ENCODE peak calls at places on chromosomes 7 and 10, in seven cellular contexts. One of them, this sample, is unnamed.

GRCh38 chr7:143426479-143427142 is 16.6 kb upstream of the TAS2R60 start:
- DNase-seq in adrenal gland: no peak
- DNase-seq in lung: no peak
- DNase-seq in heart right ventricle: no peak
- DNase-seq in fibroblast of lung: no peak
- DNase-seq in GM23248: no peak
- DNase-seq in upper lobe of right lung: no peak
- DNase-seq in this sample: no peak

GRCh38 chr7:29748286-29749099 is 57.8 kb upstream of the WIPF3 start:
- DNase-seq in adrenal gland: peak
- DNase-seq in lung: no peak
- DNase-seq in heart right ventricle: no peak
- DNase-seq in fibroblast of lung: peak
- DNase-seq in GM23248: peak
- DNase-seq in upper lobe of right lung: no peak
- DNase-seq in this sample: peak

GRCh38 chr7:36047254-36047653 is 105.8 kb upstream of the EEPD1 start:
- DNase-seq in adrenal gland: no peak
- DNase-seq in lung: no peak
- DNase-seq in heart right ventricle: no peak
- DNase-seq in fibroblast of lung: no peak
- DNase-seq in GM23248: peak
- DNase-seq in upper lobe of right lung: no peak
- DNase-seq in this sample: no peak

GRCh38 chr7:131123991-131124629 is 203.6 kb upstream of the MKLN1 start:
- DNase-seq in adrenal gland: no peak
- DNase-seq in lung: no peak
- DNase-seq in heart right ventricle: no peak
- DNase-seq in fibroblast of lung: no peak
- DNase-seq in GM23248: no peak
- DNase-seq in upper lobe of right lung: no peak
- DNase-seq in this sample: no peak

GRCh38 chr10:49664842-49665355 is 14.6 kb upstream of the C10orf53 start:
- DNase-seq in adrenal gland: no peak
- DNase-seq in lung: peak
- DNase-seq in heart right ventricle: no peak
- DNase-seq in fibroblast of lung: no peak
- DNase-seq in GM23248: no peak
- DNase-seq in upper lobe of right lung: no peak
- DNase-seq in this sample: no peak

GRCh38 chr7:113664867-113665266 is 253.9 kb downstream of the PPP1R3A start:
- DNase-seq in adrenal gland: no peak
- DNase-seq in lung: no peak
- DNase-seq in heart right ventricle: no peak
- DNase-seq in fibroblast of lung: no peak
- DNase-seq in GM23248: no peak
- DNase-seq in upper lobe of right lung: no peak
- DNase-seq in this sample: no peak

GRCh38 chr10:131205556-131205955 is 106.0 kb downstream of the TCERG1L start:
- DNase-seq in adrenal gland: no peak
- DNase-seq in lung: no peak
- DNase-seq in heart right ventricle: no peak
- DNase-seq in fibroblast of lung: no peak
- DNase-seq in GM23248: no peak
- DNase-seq in upper lobe of right lung: peak
- DNase-seq in this sample: no peak

GRCh38 chr10:97830064-97830463 is 19.6 kb upstream of the GOLGA7B start:
- DNase-seq in adrenal gland: no peak
- DNase-seq in lung: peak
- DNase-seq in heart right ventricle: no peak
- DNase-seq in fibroblast of lung: no peak
- DNase-seq in GM23248: no peak
- DNase-seq in upper lobe of right lung: no peak
- DNase-seq in this sample: no peak

GRCh38 chr7:73740771-73741170 is 2.2 kb upstream of the ABHD11 start:
- DNase-seq in adrenal gland: no peak
- DNase-seq in lung: no peak
- DNase-seq in heart right ventricle: no peak
- DNase-seq in fibroblast of lung: no peak
- DNase-seq in GM23248: peak
- DNase-seq in upper lobe of right lung: no peak
- DNase-seq in this sample: no peak

GRCh38 chr10:35433851-35434426 is 97.6 kb downstream of the CCNY start:
- DNase-seq in adrenal gland: no peak
- DNase-seq in lung: no peak
- DNase-seq in heart right ventricle: no peak
- DNase-seq in fibroblast of lung: peak
- DNase-seq in GM23248: peak
- DNase-seq in upper lobe of right lung: no peak
- DNase-seq in this sample: peak

GRCh38 chr7:80869821-80870751 is 48.8 kb downstream of the SEMA3C start:
- DNase-seq in adrenal gland: no peak
- DNase-seq in lung: no peak
- DNase-seq in heart right ventricle: no peak
- DNase-seq in fibroblast of lung: no peak
- DNase-seq in GM23248: no peak
- DNase-seq in upper lobe of right lung: no peak
- DNase-seq in this sample: no peak

GRCh38 chr10:59905066-59905734 is 1.2 kb downstream of the CCDC6 start:
- DNase-seq in adrenal gland: peak
- DNase-seq in lung: peak
- DNase-seq in heart right ventricle: peak
- DNase-seq in fibroblast of lung: no peak
- DNase-seq in GM23248: peak
- DNase-seq in upper lobe of right lung: peak
- DNase-seq in this sample: peak

GRCh38 chr10:2410049-2410448 is 657.3 kb upstream of the PFKP start:
- DNase-seq in adrenal gland: no peak
- DNase-seq in lung: no peak
- DNase-seq in heart right ventricle: no peak
- DNase-seq in fibroblast of lung: no peak
- DNase-seq in GM23248: no peak
- DNase-seq in upper lobe of right lung: no peak
- DNase-seq in this sample: no peak

GRCh38 chr7:142638581-142638980 is 110.7 kb upstream of the PRSS1 start:
- DNase-seq in adrenal gland: no peak
- DNase-seq in lung: no peak
- DNase-seq in heart right ventricle: no peak
- DNase-seq in fibroblast of lung: no peak
- DNase-seq in GM23248: no peak
- DNase-seq in upper lobe of right lung: no peak
- DNase-seq in this sample: no peak

GRCh38 chr7:10756981-10757380 is 216.7 kb upstream of the PHF14 start:
- DNase-seq in adrenal gland: no peak
- DNase-seq in lung: no peak
- DNase-seq in heart right ventricle: no peak
- DNase-seq in fibroblast of lung: no peak
- DNase-seq in GM23248: no peak
- DNase-seq in upper lobe of right lung: no peak
- DNase-seq in this sample: no peak

GRCh38 chr7:1418505-1419309 is 40.6 kb downstream of the MICALL2 start:
- DNase-seq in adrenal gland: no peak
- DNase-seq in lung: no peak
- DNase-seq in heart right ventricle: no peak
- DNase-seq in fibroblast of lung: peak
- DNase-seq in GM23248: peak
- DNase-seq in upper lobe of right lung: no peak
- DNase-seq in this sample: no peak

GRCh38 chr10:108709927-108710722 is 1213.2 kb downstream of the XPNPEP1 start:
- DNase-seq in adrenal gland: no peak
- DNase-seq in lung: no peak
- DNase-seq in heart right ventricle: no peak
- DNase-seq in fibroblast of lung: no peak
- DNase-seq in GM23248: no peak
- DNase-seq in upper lobe of right lung: no peak
- DNase-seq in this sample: no peak

GRCh38 chr7:27940341-27940740 is 200.4 kb downstream of the TAX1BP1 start:
- DNase-seq in adrenal gland: no peak
- DNase-seq in lung: no peak
- DNase-seq in heart right ventricle: no peak
- DNase-seq in fibroblast of lung: no peak
- DNase-seq in GM23248: no peak
- DNase-seq in upper lobe of right lung: no peak
- DNase-seq in this sample: no peak

GRCh38 chr10:109480836-109481235 is 442.5 kb downstream of the XPNPEP1 start:
- DNase-seq in adrenal gland: no peak
- DNase-seq in lung: no peak
- DNase-seq in heart right ventricle: no peak
- DNase-seq in fibroblast of lung: no peak
- DNase-seq in GM23248: peak
- DNase-seq in upper lobe of right lung: no peak
- DNase-seq in this sample: no peak

GRCh38 chr10:15824498-15824897 is 35.8 kb downstream of the MINDY3 start:
- DNase-seq in adrenal gland: no peak
- DNase-seq in lung: no peak
- DNase-seq in heart right ventricle: no peak
- DNase-seq in fibroblast of lung: peak
- DNase-seq in GM23248: peak
- DNase-seq in upper lobe of right lung: no peak
- DNase-seq in this sample: no peak

GRCh38 chr10:132422931-132423813 is 26.2 kb downstream of the PWWP2B start:
- DNase-seq in adrenal gland: no peak
- DNase-seq in lung: no peak
- DNase-seq in heart right ventricle: peak
- DNase-seq in fibroblast of lung: peak
- DNase-seq in GM23248: no peak
- DNase-seq in upper lobe of right lung: no peak
- DNase-seq in this sample: no peak

GRCh38 chr7:24659505-24659904 is 86.3 kb downstream of the PALS2 start:
- DNase-seq in adrenal gland: no peak
- DNase-seq in lung: no peak
- DNase-seq in heart right ventricle: no peak
- DNase-seq in fibroblast of lung: no peak
- DNase-seq in GM23248: no peak
- DNase-seq in upper lobe of right lung: no peak
- DNase-seq in this sample: no peak

GRCh38 chr10:48598243-48598935 is 6.5 kb downstream of the ARHGAP22 start:
- DNase-seq in adrenal gland: no peak
- DNase-seq in lung: peak
- DNase-seq in heart right ventricle: no peak
- DNase-seq in fibroblast of lung: no peak
- DNase-seq in GM23248: no peak
- DNase-seq in upper lobe of right lung: no peak
- DNase-seq in this sample: no peak

GRCh38 chr7:99312316-99313203 is 13.1 kb upstream of the ARPC1A start:
- DNase-seq in adrenal gland: peak
- DNase-seq in lung: peak
- DNase-seq in heart right ventricle: peak
- DNase-seq in fibroblast of lung: peak
- DNase-seq in GM23248: peak
- DNase-seq in upper lobe of right lung: no peak
- DNase-seq in this sample: peak

GRCh38 chr10:30294506-30295280 is 54.4 kb downstream of the MTPAP start:
- DNase-seq in adrenal gland: no peak
- DNase-seq in lung: no peak
- DNase-seq in heart right ventricle: no peak
- DNase-seq in fibroblast of lung: no peak
- DNase-seq in GM23248: no peak
- DNase-seq in upper lobe of right lung: no peak
- DNase-seq in this sample: no peak
- H3K27ac ChIP-seq in adrenal gland: no peak
- H3K27ac ChIP-seq in lung: no peak
- H3K27ac ChIP-seq in heart right ventricle: no peak
- H3K27ac ChIP-seq in fibroblast of lung: no peak
- H3K27ac ChIP-seq in GM23248: no peak
- H3K27ac ChIP-seq in upper lobe of right lung: no peak
- H3K27ac ChIP-seq in this sample: no peak

GRCh38 chr7:94405506-94405905 is 10.8 kb downstream of the COL1A2 start:
- DNase-seq in adrenal gland: no peak
- DNase-seq in lung: no peak
- DNase-seq in heart right ventricle: no peak
- DNase-seq in fibroblast of lung: peak
- DNase-seq in GM23248: peak
- DNase-seq in upper lobe of right lung: no peak
- DNase-seq in this sample: no peak
- H3K27ac ChIP-seq in adrenal gland: no peak
- H3K27ac ChIP-seq in lung: no peak
- H3K27ac ChIP-seq in heart right ventricle: no peak
- H3K27ac ChIP-seq in fibroblast of lung: peak
- H3K27ac ChIP-seq in GM23248: peak
- H3K27ac ChIP-seq in upper lobe of right lung: no peak
- H3K27ac ChIP-seq in this sample: no peak

GRCh38 chr7:16514271-16514670 is 12.4 kb upstream of the LRRC72 start:
- DNase-seq in adrenal gland: no peak
- DNase-seq in lung: no peak
- DNase-seq in heart right ventricle: no peak
- DNase-seq in fibroblast of lung: no peak
- DNase-seq in GM23248: no peak
- DNase-seq in upper lobe of right lung: no peak
- DNase-seq in this sample: no peak

GRCh38 chr7:16509829-16510228 is 16.8 kb upstream of the LRRC72 start:
- DNase-seq in adrenal gland: no peak
- DNase-seq in lung: no peak
- DNase-seq in heart right ventricle: no peak
- DNase-seq in fibroblast of lung: no peak
- DNase-seq in GM23248: no peak
- DNase-seq in upper lobe of right lung: no peak
- DNase-seq in this sample: no peak

GRCh38 chr7:16514729-16515128 is 11.9 kb upstream of the LRRC72 start:
- DNase-seq in adrenal gland: no peak
- DNase-seq in lung: no peak
- DNase-seq in heart right ventricle: no peak
- DNase-seq in fibroblast of lung: no peak
- DNase-seq in GM23248: no peak
- DNase-seq in upper lobe of right lung: no peak
- DNase-seq in this sample: no peak

GRCh38 chr7:16512097-16512496 is 14.5 kb upstream of the LRRC72 start:
- DNase-seq in adrenal gland: no peak
- DNase-seq in lung: no peak
- DNase-seq in heart right ventricle: no peak
- DNase-seq in fibroblast of lung: no peak
- DNase-seq in GM23248: no peak
- DNase-seq in upper lobe of right lung: no peak
- DNase-seq in this sample: no peak

DNA sequence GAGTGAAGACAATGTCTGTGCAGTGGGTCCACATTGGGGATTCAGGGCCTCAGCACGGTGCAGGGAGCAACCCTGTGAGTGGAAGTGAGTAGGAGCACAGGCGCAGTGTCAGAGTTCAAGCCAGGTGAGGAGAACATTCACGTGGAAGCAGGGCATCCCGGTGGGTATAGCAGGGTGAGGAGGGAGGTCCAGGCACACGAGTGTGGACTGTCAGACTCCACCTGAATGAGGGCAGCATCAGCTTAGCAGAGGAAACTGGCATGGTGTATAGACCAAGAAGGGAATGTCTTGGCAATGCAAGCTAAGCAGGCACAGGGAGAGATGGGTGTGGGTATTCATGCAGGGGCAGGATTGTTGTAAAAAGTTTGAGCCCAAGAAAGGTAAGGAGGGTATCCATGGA is 15.3 kb upstream of the LRRC72 start:
- DNase-seq in adrenal gland: no peak
- DNase-seq in lung: no peak
- DNase-seq in heart right ventricle: no peak
- DNase-seq in fibroblast of lung: no peak
- DNase-seq in GM23248: no peak
- DNase-seq in upper lobe of right lung: no peak
- DNase-seq in this sample: no peak
- H3K27ac ChIP-seq in adrenal gland: no peak
- H3K27ac ChIP-seq in lung: no peak
- H3K27ac ChIP-seq in heart right ventricle: no peak
- H3K27ac ChIP-seq in fibroblast of lung: no peak
- H3K27ac ChIP-seq in GM23248: no peak
- H3K27ac ChIP-seq in upper lobe of right lung: no peak
- H3K27ac ChIP-seq in this sample: no peak

GRCh38 chr10:26805567-26806245 is 55.1 kb downstream of the ABI1 start:
- DNase-seq in adrenal gland: no peak
- DNase-seq in lung: no peak
- DNase-seq in heart right ventricle: no peak
- DNase-seq in fibroblast of lung: peak
- DNase-seq in GM23248: peak
- DNase-seq in upper lobe of right lung: no peak
- DNase-seq in this sample: peak
- H3K27ac ChIP-seq in adrenal gland: no peak
- H3K27ac ChIP-seq in lung: no peak
- H3K27ac ChIP-seq in heart right ventricle: no peak
- H3K27ac ChIP-seq in fibroblast of lung: no peak
- H3K27ac ChIP-seq in GM23248: no peak
- H3K27ac ChIP-seq in upper lobe of right lung: no peak
- H3K27ac ChIP-seq in this sample: no peak